ENCODE peak calls at places on chromosomes 2 and 18, in six cellular contexts. A is lower lobe of right lung, D is RWPE1, P is AG09309, I is pancreas, V is progenitor cell of endocrine pancreas. C is an unnamed sample.

GRCh38 chr2:118186110-118186857 is 98.0 kb downstream of the INSIG2 start:
- DNase-seq in A (peak), D (peak), P (peak), I (peak), V (peak), C (peak)

GRCh38 chr2:203790134-203790533 is 77.4 kb upstream of the CTLA4 start:
- DNase-seq in A (no peak), D (no peak), P (no peak), I (no peak), V (no peak), C (no peak)

GRCh38 chr2:69032336-69032735 is 19.4 kb downstream of the ANTXR1 start:
- DNase-seq in A (no peak), D (no peak), P (no peak), I (no peak), V (no peak), C (no peak)

GRCh38 chr18:555705-556402 is 24.3 kb upstream of the CETN1 start:
- DNase-seq in A (no peak), D (no peak), P (no peak), I (no peak), V (no peak), C (no peak)

GRCh38 chr2:205474746-205475145 is 207.6 kb upstream of the NRP2 start:
- DNase-seq in A (no peak), D (no peak), P (peak), I (no peak), V (no peak), C (no peak)

GRCh38 chr2:17780546-17780945 is 26.6 kb downstream of the GEN1 start:
- DNase-seq in A (no peak), D (no peak), P (no peak), I (no peak), V (no peak), C (no peak)

GRCh38 chr2:117693166-117693565 is 121.3 kb upstream of the DDX18 start:
- DNase-seq in A (no peak), D (no peak), P (no peak), I (no peak), V (no peak), C (no peak)

GRCh38 chr2:217220228-217221013 is 360.6 kb upstream of the TNP1 start:
- DNase-seq in A (no peak), D (no peak), P (no peak), I (no peak), V (no peak), C (no peak)

GRCh38 chr18:79643049-79643765 is 36.4 kb upstream of the CTDP1 start:
- DNase-seq in A (peak), D (no peak), P (no peak), I (peak), V (no peak), C (no peak)

GRCh38 chr18:32549248-32549842 is 78.7 kb upstream of the GAREM1 start:
- DNase-seq in A (peak), D (peak), P (no peak), I (peak), V (peak), C (peak)

GRCh38 chr2:65691816-65692215 is 259.4 kb upstream of the SPRED2 start:
- DNase-seq in A (no peak), D (no peak), P (no peak), I (no peak), V (no peak), C (no peak)

GRCh38 chr2:131094655-131095281 is 1.5 kb upstream of the FAM168B start:
- DNase-seq in A (no peak), D (peak), P (no peak), I (no peak), V (no peak), C (no peak)

DNA sequence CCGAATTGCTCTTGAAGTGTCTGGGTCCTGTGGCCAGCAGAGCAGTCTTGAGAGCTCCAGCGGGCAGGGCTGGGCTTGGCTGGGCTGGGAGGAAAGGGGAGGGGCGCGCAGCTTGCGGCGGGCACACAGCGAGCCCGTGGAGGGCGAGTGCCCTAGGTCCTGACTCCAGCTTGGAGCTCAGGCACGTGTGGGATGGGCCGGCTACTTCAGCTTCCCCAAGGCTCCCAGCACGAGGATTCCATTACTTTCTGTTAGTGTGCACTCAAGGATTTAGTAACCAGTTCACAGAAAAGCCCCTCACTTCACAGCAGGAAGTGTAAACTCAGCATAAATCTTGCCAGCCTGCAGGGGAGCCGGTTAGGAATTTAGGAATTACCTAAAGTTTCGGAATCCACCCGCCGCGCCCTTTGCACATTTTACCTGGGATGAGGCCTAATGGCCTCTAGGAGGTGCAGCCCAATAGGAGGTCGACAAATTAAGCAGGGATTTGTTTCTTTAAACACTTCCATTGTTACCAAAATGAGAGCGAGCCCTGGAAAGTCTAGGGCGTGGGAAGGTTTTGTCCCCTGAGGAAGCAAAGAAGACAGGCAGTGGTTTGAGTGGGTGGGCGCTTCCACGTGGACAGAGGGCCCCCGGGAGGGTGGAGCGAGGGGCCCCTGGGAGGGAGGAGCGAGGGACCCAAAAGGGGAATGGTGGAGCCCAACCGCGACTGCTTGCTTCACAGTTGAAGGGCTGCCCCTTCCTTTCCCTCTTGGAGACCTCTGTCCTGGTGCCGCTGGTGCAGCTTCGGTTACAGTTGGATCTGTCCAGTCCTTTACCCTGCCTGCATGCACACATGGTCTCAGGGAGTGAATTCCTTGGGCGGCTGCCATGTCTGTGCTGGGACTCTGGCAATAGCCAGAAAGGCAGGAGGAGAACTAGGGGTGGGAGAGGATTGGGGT is 93.3 kb downstream of the CTAGE1 start:
- DNase-seq in A (peak), D (no peak), P (no peak), I (peak), V (peak), C (peak)
- TF ChIP-seq CTCF in A (no peak), D (no peak), P (no peak), I (no peak), V (peak), C (peak)

GRCh38 chr18:53911200-53911599 is 313.3 kb downstream of the MBD2 start:
- DNase-seq in A (no peak), D (no peak), P (no peak), I (no peak), V (no peak), C (no peak)

GRCh38 chr18:53906681-53907080 is 317.8 kb downstream of the MBD2 start:
- DNase-seq in A (no peak), D (no peak), P (no peak), I (no peak), V (no peak), C (no peak)

GRCh38 chr18:53909668-53910067 is 314.8 kb downstream of the MBD2 start:
- DNase-seq in A (no peak), D (no peak), P (peak), I (no peak), V (no peak), C (no peak)
- TF ChIP-seq CTCF in A (peak), D (no peak), P (peak), I (no peak), V (no peak), C (peak)

GRCh38 chr2:2845267-2845666 is 514.2 kb upstream of the MYT1L start:
- DNase-seq in A (no peak), D (no peak), P (no peak), I (no peak), V (no peak), C (no peak)

GRCh38 chr2:2846379-2847130 is 515.5 kb upstream of the MYT1L start:
- DNase-seq in A (no peak), D (peak), P (no peak), I (peak), V (no peak), C (no peak)

GRCh38 chr2:2845796-2846315 is 514.8 kb upstream of the MYT1L start:
- DNase-seq in A (no peak), D (no peak), P (no peak), I (no peak), V (no peak), C (no peak)

GRCh38 chr2:2842466-2842865 is 511.4 kb upstream of the MYT1L start:
- DNase-seq in A (no peak), D (no peak), P (no peak), I (no peak), V (no peak), C (no peak)

DNA sequence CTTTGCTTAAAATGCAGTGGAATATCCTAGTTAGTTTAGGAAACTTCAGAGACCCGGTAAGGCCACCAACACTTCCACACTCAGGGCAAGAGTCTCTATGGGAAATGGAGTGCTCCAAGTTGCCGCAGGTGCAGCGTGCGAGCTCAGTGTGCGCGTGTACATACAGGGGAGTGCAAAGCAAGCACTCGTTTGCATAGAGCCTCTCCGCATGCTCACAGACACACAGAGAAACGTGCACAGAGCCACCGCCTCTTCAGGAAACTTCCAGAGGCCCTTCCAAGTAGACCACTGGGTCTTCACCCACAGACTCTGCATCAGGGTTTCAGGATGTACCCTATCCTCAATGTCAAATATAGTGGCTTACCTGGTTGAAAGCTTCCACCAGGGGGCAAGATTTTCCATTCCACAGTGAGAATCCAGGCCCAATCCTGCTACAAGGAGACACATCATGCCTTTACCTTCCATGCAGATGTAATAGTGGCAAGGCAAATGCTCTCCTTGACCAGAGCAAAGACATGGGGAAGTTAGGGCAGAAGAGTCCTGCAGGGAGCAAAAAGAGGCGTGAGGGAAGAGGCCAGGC is 513.0 kb upstream of the MYT1L start:
- DNase-seq in A (no peak), D (no peak), P (no peak), I (no peak), V (no peak), C (peak)
- TF ChIP-seq CTCF in A (no peak), D (no peak), P (peak), I (no peak), V (peak), C (peak)

GRCh38 chr2:231546014-231546413 is 15.8 kb upstream of the NMUR1 start:
- DNase-seq in A (peak), D (no peak), P (no peak), I (no peak), V (no peak), C (no peak)

GRCh38 chr2:231547315-231548110 is 17.3 kb upstream of the NMUR1 start:
- DNase-seq in A (no peak), D (no peak), P (no peak), I (no peak), V (no peak), C (no peak)

GRCh38 chr2:231545105-231545902 is 15.1 kb upstream of the NMUR1 start:
- DNase-seq in A (peak), D (no peak), P (peak), I (no peak), V (no peak), C (no peak)

GRCh38 chr2:231540017-231540416 is 9.8 kb upstream of the NMUR1 start:
- DNase-seq in A (peak), D (no peak), P (no peak), I (no peak), V (no peak), C (no peak)

GRCh38 chr2:231541605-231542509 is 11.6 kb upstream of the NMUR1 start:
- DNase-seq in A (no peak), D (no peak), P (no peak), I (no peak), V (no peak), C (peak)
- TF ChIP-seq CTCF in A (peak), D (no peak), P (no peak), I (no peak), V (peak), C (peak)

GRCh38 chr2:144890828-144891227 is 370.9 kb upstream of the ZEB2 start:
- DNase-seq in A (no peak), D (peak), P (no peak), I (no peak), V (no peak), C (no peak)
- TF ChIP-seq CTCF in A (peak), D (no peak), P (peak), I (no peak), V (peak), C (peak)